ENCODE peak calls at places on chromosome 16, in nine cellular contexts. D is HTR-8/SVneo; Z is NCI-H748 treated with DMSO at 0.1 percent for 48 hours; G is pulmonary artery endothelial cell; T is activated T-helper 9 cell treated with anti-CD3 and anti-CD28 coated beads, Interleukin-2, amount 50 U/mL, for 16 hours; M is GM12891; L is HT-29; J is NCI-H1092 treated with DMSO at 0.1 percent for 48 hours; H is mucosa of gallbladder. N is an unnamed sample.
A peak's percentile ranks its signal among the peaks of the same experiment; 100 is the strongest.

GRCh38 chr16:8831450-8832382 is 34.1 kb downstream of the PMM2 start:
- DNase-seq in D (no peak), Z (no peak), G (no peak), T (no peak), M (no peak), L (no peak), J (no peak), H (no peak), N (no peak)

GRCh38 chr16:57747496-57747895 is 11.9 kb downstream of the KATNB1 start:
- DNase-seq in D (no peak), Z (no peak), G (no peak), T (no peak), M (no peak), L (no peak), J (no peak), H (no peak), N (no peak)

GRCh38 chr16:12639044-12639443 is 164.6 kb downstream of the CPPED1 start:
- DNase-seq in D (no peak), Z (no peak), G (no peak), T (no peak), M (no peak), L (no peak), J (no peak), H (no peak), N (no peak)

GRCh38 chr16:51524555-51525373 is 373.7 kb upstream of the SALL1 start:
- DNase-seq in D (no peak), Z (no peak), G (no peak), T (no peak), M (no peak), L (peak; percentile 12), J (no peak), H (no peak), N (no peak)

GRCh38 chr16:86298166-86299131 is 211.9 kb upstream of the FOXF1 start:
- DNase-seq in D (no peak), Z (no peak), G (no peak), T (no peak), M (no peak), L (no peak), J (no peak), H (peak; percentile 44), N (no peak)

GRCh38 chr16:84044108-84044488 is 1.5 kb upstream of the SLC38A8 start:
- DNase-seq in D (peak; percentile 42), Z (no peak), G (no peak), T (no peak), M (no peak), L (peak; percentile 54), J (peak; percentile 14), H (no peak), N (no peak)

GRCh38 chr16:74563828-74564263 is 43.1 kb downstream of the GLG1 start:
- DNase-seq in D (no peak), Z (no peak), G (no peak), T (no peak), M (no peak), L (no peak), J (no peak), H (no peak), N (no peak)

GRCh38 chr16:75217389-75217851 is 1.4 kb upstream of the CTRB1 start:
- DNase-seq in D (no peak), Z (no peak), G (no peak), T (no peak), M (no peak), L (no peak), J (no peak), H (no peak), N (no peak)

GRCh38 chr16:81821422-81822128 is 42.5 kb downstream of the PLCG2 start:
- DNase-seq in D (no peak), Z (no peak), G (no peak), T (no peak), M (no peak), L (no peak), J (no peak), H (no peak), N (no peak)

GRCh38 chr16:14310519-14310991 is 239.4 kb downstream of the MRTFB start:
- DNase-seq in D (no peak), Z (no peak), G (no peak), T (no peak), M (no peak), L (no peak), J (peak; percentile 16), H (no peak), N (no peak)

GRCh38 chr16:31080035-31080629 is 5.9 kb downstream of the ZNF646 start:
- DNase-seq in D (no peak), Z (no peak), G (no peak), T (no peak), M (no peak), L (no peak), J (no peak), H (no peak), N (no peak)

GRCh38 chr16:23082161-23082788 is 67.0 kb downstream of the USP31 start:
- DNase-seq in D (no peak), Z (no peak), G (no peak), T (no peak), M (no peak), L (no peak), J (peak; percentile 31), H (no peak), N (no peak)

GRCh38 chr16:58034128-58034685 is 8.7 kb downstream of the MMP15 start:
- DNase-seq in D (no peak), Z (no peak), G (no peak), T (no peak), M (no peak), L (no peak), J (no peak), H (no peak), N (no peak)

GRCh38 chr16:49019826-49020401 is 261.7 kb downstream of the CBLN1 start:
- DNase-seq in D (no peak), Z (peak; percentile 72), G (no peak), T (no peak), M (no peak), L (no peak), J (peak; percentile 84), H (no peak), N (peak; percentile 32)